ENCODE peak calls at places on chromosomes 5 and 9, in five cellular contexts. O is foreskin fibroblast, U is fibroblast of pulmonary artery, X is bronchial epithelial cell, F is BE2C. R is an unnamed sample.

GRCh38 chr9:81237565-81238231 is 451.6 kb downstream of the TLE1 start:
- DNase-seq in O (peak), U (no peak), X (no peak), F (peak), R (no peak)

GRCh38 chr5:14286007-14286406 is 142.9 kb downstream of the TRIO start:
- DNase-seq in O (no peak), U (no peak), X (no peak), F (no peak), R (peak)

GRCh38 chr5:61229416-61229815 is 67.1 kb upstream of the SMIM15 start:
- DNase-seq in O (peak), U (no peak), X (peak), F (peak), R (no peak)

GRCh38 chr5:31054436-31054835 is 139.1 kb upstream of the CDH6 start:
- DNase-seq in O (no peak), U (no peak), X (no peak), F (no peak), R (no peak)

GRCh38 chr9:134669556-134669955 is 28.0 kb downstream of the COL5A1 start:
- DNase-seq in O (no peak), U (no peak), X (no peak), F (no peak), R (peak)

GRCh38 chr5:160348080-160348479 is 22.3 kb downstream of the C1QTNF2 start:
- DNase-seq in O (no peak), U (no peak), X (no peak), F (no peak), R (no peak)

GRCh38 chr5:141524604-141525597 is 36.0 kb downstream of the PCDHGC5 start:
- DNase-seq in O (peak), U (peak), X (peak), F (peak), R (peak)

GRCh38 chr5:181181650-181182565 is 23.1 kb downstream of the TRIM7 start:
- DNase-seq in O (peak), U (peak), X (peak), F (peak), R (peak)

GRCh38 chr5:53355930-53356329 is 124.5 kb upstream of the FST start:
- DNase-seq in O (no peak), U (no peak), X (peak), F (no peak), R (no peak)

GRCh38 chr9:129720181-129720864 is 32.5 kb downstream of the PTGES start:
- DNase-seq in O (no peak), U (no peak), X (no peak), F (peak), R (no peak)

GRCh38 chr5:78730300-78731094 is 81.9 kb upstream of the LHFPL2 start:
- DNase-seq in O (no peak), U (no peak), X (no peak), F (no peak), R (no peak)

GRCh38 chr5:134547999-134548626 is 22.6 kb downstream of the JADE2 start:
- DNase-seq in O (no peak), U (no peak), X (no peak), F (no peak), R (no peak)

GRCh38 chr9:15239816-15240215 is 67.2 kb downstream of the TTC39B start:
- DNase-seq in O (no peak), U (peak), X (no peak), F (no peak), R (peak)

GRCh38 chr9:97502222-97502983 is 937 bp downstream of the TMOD1 start:
- DNase-seq in O (peak), U (no peak), X (no peak), F (peak), R (no peak)

GRCh38 chr5:37619353-37619752 is 220.5 kb downstream of the GDNF start:
- DNase-seq in O (peak), U (peak), X (peak), F (no peak), R (peak)

DNA sequence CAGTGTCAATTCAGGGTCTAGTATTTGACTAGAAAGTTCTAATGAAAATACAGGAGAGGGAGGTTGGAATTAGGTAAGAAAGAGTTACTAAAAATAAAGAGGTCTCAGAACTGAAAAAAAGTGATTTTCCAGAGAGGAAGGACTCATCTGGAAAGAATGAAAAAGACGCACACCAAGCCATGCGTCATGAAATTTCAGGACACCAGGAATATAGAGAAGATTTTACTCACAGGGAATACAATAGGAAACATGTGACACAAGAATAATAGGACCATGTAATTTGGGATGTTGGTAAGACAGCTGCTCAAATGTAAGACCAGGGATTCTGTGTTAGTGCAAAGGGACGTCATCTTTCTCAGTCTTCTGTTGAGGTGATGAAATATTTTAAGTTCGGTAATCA is 224.7 kb downstream of the GDNF start:
- DNase-seq in O (peak), U (peak), X (no peak), F (no peak), R (peak)
- H3K4me3 ChIP-seq in O (no peak), U (no peak), X (no peak), F (no peak), R (no peak)

GRCh38 chr5:133421806-133422205 is 190.5 kb downstream of the FSTL4 start:
- DNase-seq in O (no peak), U (no peak), X (no peak), F (no peak), R (no peak)
- TF ChIP-seq CTCF in O (no peak), U (no peak), X (no peak), F (no peak), R (no peak)

GRCh38 chr9:11144750-11145149 is 531.9 kb upstream of the PTPRD start:
- DNase-seq in O (no peak), U (no peak), X (no peak), F (no peak), R (no peak)

GRCh38 chr9:11148189-11148588 is 535.4 kb upstream of the PTPRD start:
- DNase-seq in O (no peak), U (no peak), X (no peak), F (no peak), R (no peak)

GRCh38 chr9:11149065-11149464 is 536.3 kb upstream of the PTPRD start:
- DNase-seq in O (no peak), U (no peak), X (no peak), F (no peak), R (no peak)

GRCh38 chr9:11141357-11141756 is 528.6 kb upstream of the PTPRD start:
- DNase-seq in O (no peak), U (no peak), X (peak), F (no peak), R (no peak)

DNA sequence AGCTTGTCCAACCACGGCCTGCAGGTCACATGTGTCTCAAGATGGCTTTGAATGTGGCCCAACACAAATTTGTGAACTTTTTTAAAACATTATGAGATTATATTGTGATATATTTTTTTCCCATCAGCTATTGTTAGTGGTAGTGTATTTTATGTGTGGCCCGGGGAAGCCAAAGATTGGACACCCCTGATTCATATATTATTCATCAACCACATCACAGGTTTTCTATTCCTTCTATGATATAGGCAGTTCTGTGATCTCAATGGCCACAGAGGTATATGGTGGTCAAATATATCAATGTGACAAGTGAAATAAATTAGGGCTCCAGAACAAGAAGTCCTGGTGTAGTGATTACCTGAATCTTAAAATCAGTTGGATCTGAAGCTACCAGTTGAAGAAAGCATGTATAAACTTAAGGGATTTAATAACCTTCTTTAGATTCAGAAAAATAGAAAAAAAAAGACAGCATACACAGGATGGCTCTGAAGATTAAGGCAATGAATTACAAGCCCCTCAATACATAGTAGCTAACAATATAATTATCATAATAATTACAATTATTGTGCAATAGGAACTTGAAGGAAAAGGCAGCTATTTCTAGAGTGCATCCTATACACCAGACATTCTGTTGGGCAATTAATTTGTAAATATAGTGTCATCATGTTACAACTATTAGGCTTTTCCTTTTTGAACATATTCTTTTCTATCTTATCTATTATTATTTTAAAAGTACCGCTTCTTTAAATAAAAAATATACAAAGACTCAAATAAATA is 530.4 kb upstream of the PTPRD start:
- DNase-seq in O (no peak), U (no peak), X (peak), F (no peak), R (no peak)
- H3K4me3 ChIP-seq in O (no peak), U (no peak), X (no peak), F (no peak), R (no peak)

GRCh38 chr5:38438757-38439156 is 117.7 kb downstream of the LIFR start:
- DNase-seq in O (no peak), U (no peak), X (no peak), F (no peak), R (no peak)
- TF ChIP-seq CTCF in O (no peak), U (no peak), X (no peak), F (no peak), R (no peak)

GRCh38 chr5:75823811-75824210 is 106.6 kb upstream of the POC5 start:
- DNase-seq in O (no peak), U (no peak), X (no peak), F (no peak), R (no peak)
- H3K4me3 ChIP-seq in O (no peak), U (no peak), X (no peak), F (no peak), R (no peak)

DNA sequence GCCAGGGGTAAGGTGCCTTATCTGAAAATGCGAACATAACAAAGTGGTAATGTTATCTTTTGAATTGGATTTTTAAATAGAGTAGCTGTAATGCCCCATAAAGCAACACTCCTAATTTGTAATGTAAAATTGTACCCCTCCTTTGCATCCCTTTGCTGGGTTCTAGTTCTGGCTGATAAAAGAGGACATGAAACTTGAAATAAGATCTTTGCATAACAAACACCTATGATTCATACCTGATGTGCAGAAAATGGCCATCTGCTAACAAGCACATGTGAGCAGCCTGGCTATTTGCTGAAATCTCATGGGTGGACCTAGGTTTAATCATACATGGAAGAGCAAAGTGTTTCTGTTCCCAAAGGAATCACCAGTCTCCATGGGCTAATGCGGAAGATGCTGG is 585.0 kb downstream of the TLE4 start:
- DNase-seq in O (peak), U (no peak), X (no peak), F (no peak), R (peak)
- TF ChIP-seq CTCF in O (no peak), U (no peak), X (no peak), F (no peak), R (no peak)

GRCh38 chr5:113293613-113294340 is 141.0 kb downstream of the TSSK1B start:
- DNase-seq in O (peak), U (peak), X (peak), F (no peak), R (peak)
- H3K4me3 ChIP-seq in O (peak), U (peak), X (peak), F (peak), R (peak)

DNA sequence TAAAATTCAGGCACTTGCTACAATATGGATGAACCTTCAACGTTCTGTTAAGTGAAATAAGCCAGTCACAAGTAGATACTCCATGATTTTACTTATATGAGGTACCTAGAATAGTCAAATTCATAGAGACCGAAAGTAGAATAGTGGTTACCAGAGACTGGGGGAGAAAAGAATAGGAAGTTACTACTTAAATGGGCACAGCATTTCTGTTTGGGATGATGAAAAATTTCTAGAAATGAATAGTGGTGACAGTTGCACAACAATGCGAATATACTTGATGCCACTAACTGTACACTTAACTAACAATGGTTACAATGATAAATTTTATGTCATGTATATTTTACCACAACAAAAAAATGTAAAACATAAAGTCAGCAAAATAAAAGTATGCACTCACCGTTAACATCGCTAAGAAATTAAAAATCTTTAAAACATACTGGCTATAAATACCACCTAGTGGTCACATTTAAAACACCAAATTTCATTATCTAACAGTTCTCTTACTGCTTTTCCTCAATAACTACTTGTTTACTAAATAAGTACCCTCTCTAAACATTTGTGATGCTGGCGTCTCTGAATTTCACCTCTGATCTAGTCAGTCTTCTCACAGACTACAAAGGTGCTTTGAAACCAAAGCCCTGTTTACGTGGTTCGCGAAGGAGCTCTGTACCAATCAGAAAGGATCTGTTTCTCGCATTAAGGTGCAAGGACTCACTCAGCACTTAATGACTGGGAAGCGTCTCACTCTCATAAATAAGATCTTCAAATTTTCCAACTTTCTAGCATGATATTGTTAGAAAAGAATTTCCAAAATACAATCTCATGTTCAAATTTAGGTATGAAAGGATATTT is 22.7 kb downstream of the KIF3A start:
- DNase-seq in O (peak), U (peak), X (peak), F (no peak), R (peak)
- TF ChIP-seq CTCF in O (no peak), U (peak), X (no peak), F (peak), R (peak)

GRCh38 chr5:130050585-130050984 is 146.3 kb downstream of the CHSY3 start:
- DNase-seq in O (peak), U (peak), X (peak), F (no peak), R (peak)

GRCh38 chr5:130052752-130053151 is 148.5 kb downstream of the CHSY3 start:
- DNase-seq in O (peak), U (no peak), X (peak), F (no peak), R (no peak)

GRCh38 chr5:130055572-130055971 is 151.3 kb downstream of the CHSY3 start:
- DNase-seq in O (peak), U (no peak), X (no peak), F (no peak), R (no peak)
- H3K4me3 ChIP-seq in O (no peak), U (no peak), X (no peak), F (no peak), R (no peak)

R was measured in cardiac fibroblast.